ENCODE peak calls at places on chromosome 4, in five cellular contexts. One of them, this sample, is unnamed.

GRCh38 chr4:49032440-49033161 is 46.5 kb downstream of the CWH43 start:
- DNase-seq in Calu3: peak
- DNase-seq in IMR-90: peak
- DNase-seq in omental fat pad: no peak
- DNase-seq in left lung: no peak
- DNase-seq in this sample: no peak

GRCh38 chr4:3218824-3219760 is 29.9 kb upstream of the MSANTD1 start:
- DNase-seq in omental fat pad: no peak
- DNase-seq in left lung: peak
- DNase-seq in Calu3: no peak
- DNase-seq in IMR-90: no peak
- DNase-seq in this sample: no peak

GRCh38 chr4:11799182-11799581 is 370.5 kb upstream of the HS3ST1 start:
- DNase-seq in IMR-90: no peak
- DNase-seq in left lung: no peak
- DNase-seq in omental fat pad: no peak
- DNase-seq in Calu3: no peak
- DNase-seq in this sample: no peak

GRCh38 chr4:62457356-62457755 is 1257.2 kb downstream of the ADGRL3 start:
- DNase-seq in omental fat pad: no peak
- DNase-seq in Calu3: no peak
- DNase-seq in IMR-90: no peak
- DNase-seq in left lung: no peak
- DNase-seq in this sample: no peak

GRCh38 chr4:16969696-16970135 is 71.3 kb upstream of the LDB2 start:
- DNase-seq in Calu3: no peak
- DNase-seq in IMR-90: peak
- DNase-seq in left lung: no peak
- DNase-seq in omental fat pad: no peak
- DNase-seq in this sample: no peak

GRCh38 chr4:53591372-53591892 is at the start of gene LNX1:
- DNase-seq in IMR-90: no peak
- DNase-seq in omental fat pad: no peak
- DNase-seq in left lung: peak
- DNase-seq in Calu3: peak
- DNase-seq in this sample: no peak

GRCh38 chr4:89724716-89725115 is 112.2 kb downstream of the SNCA start:
- DNase-seq in Calu3: no peak
- DNase-seq in IMR-90: peak
- DNase-seq in left lung: no peak
- DNase-seq in omental fat pad: no peak
- DNase-seq in this sample: no peak

GRCh38 chr4:133151681-133152329 is 2.7 kb downstream of the PCDH10 start:
- DNase-seq in omental fat pad: no peak
- DNase-seq in IMR-90: no peak
- DNase-seq in Calu3: no peak
- DNase-seq in left lung: peak
- DNase-seq in this sample: peak

GRCh38 chr4:146334862-146335449 is 120.6 kb downstream of the REELD1 start:
- DNase-seq in left lung: no peak
- DNase-seq in IMR-90: no peak
- DNase-seq in Calu3: no peak
- DNase-seq in omental fat pad: no peak
- DNase-seq in this sample: no peak

GRCh38 chr4:177194906-177195305 is 114.8 kb upstream of the NEIL3 start:
- DNase-seq in IMR-90: no peak
- DNase-seq in omental fat pad: no peak
- DNase-seq in left lung: no peak
- DNase-seq in Calu3: no peak
- DNase-seq in this sample: no peak

GRCh38 chr4:3409571-3410091 is 32.1 kb upstream of the HGFAC start:
- DNase-seq in left lung: no peak
- DNase-seq in omental fat pad: no peak
- DNase-seq in Calu3: no peak
- DNase-seq in IMR-90: no peak
- DNase-seq in this sample: no peak

GRCh38 chr4:15153662-15154061 is 151.4 kb downstream of the CPEB2 start:
- DNase-seq in IMR-90: peak
- DNase-seq in omental fat pad: no peak
- DNase-seq in left lung: no peak
- DNase-seq in Calu3: no peak
- DNase-seq in this sample: no peak

GRCh38 chr4:150518559-150518958 is 63.4 kb upstream of the MAB21L2 start:
- DNase-seq in left lung: no peak
- DNase-seq in IMR-90: peak
- DNase-seq in omental fat pad: no peak
- DNase-seq in Calu3: no peak
- DNase-seq in this sample: no peak

GRCh38 chr4:98446499-98447375 is 185.6 kb downstream of the RAP1GDS1 start:
- DNase-seq in IMR-90: peak
- DNase-seq in omental fat pad: no peak
- DNase-seq in left lung: no peak
- DNase-seq in Calu3: no peak
- DNase-seq in this sample: no peak

GRCh38 chr4:106423791-106424190 is 55.2 kb upstream of the GIMD1 start:
- DNase-seq in left lung: no peak
- DNase-seq in omental fat pad: no peak
- DNase-seq in IMR-90: no peak
- DNase-seq in Calu3: no peak
- DNase-seq in this sample: no peak

GRCh38 chr4:136927172-136927571 is 605.1 kb downstream of the PCDH18 start:
- DNase-seq in IMR-90: peak
- DNase-seq in omental fat pad: no peak
- DNase-seq in left lung: no peak
- DNase-seq in Calu3: no peak
- DNase-seq in this sample: no peak

GRCh38 chr4:147571021-147571770 is 46.0 kb upstream of the TMEM184C start:
- DNase-seq in IMR-90: peak
- DNase-seq in left lung: no peak
- DNase-seq in omental fat pad: no peak
- DNase-seq in Calu3: no peak
- DNase-seq in this sample: no peak

GRCh38 chr4:185774815-185775684 is 36.9 kb downstream of the SORBS2 start:
- DNase-seq in left lung: no peak
- DNase-seq in omental fat pad: no peak
- DNase-seq in Calu3: peak
- DNase-seq in IMR-90: peak
- DNase-seq in this sample: no peak

GRCh38 chr4:61427818-61428495 is 227.8 kb downstream of the ADGRL3 start:
- DNase-seq in IMR-90: no peak
- DNase-seq in left lung: no peak
- DNase-seq in Calu3: peak
- DNase-seq in omental fat pad: no peak
- DNase-seq in this sample: no peak

GRCh38 chr4:73870778-73871177 is 1.6 kb downstream of the CXCL1 start:
- DNase-seq in omental fat pad: no peak
- DNase-seq in Calu3: no peak
- DNase-seq in IMR-90: no peak
- DNase-seq in left lung: no peak
- DNase-seq in this sample: no peak

GRCh38 chr4:4326136-4326535 is 36.1 kb downstream of the ZBTB49 start:
- DNase-seq in omental fat pad: no peak
- DNase-seq in left lung: no peak
- DNase-seq in Calu3: no peak
- DNase-seq in IMR-90: no peak
- DNase-seq in this sample: no peak

GRCh38 chr4:30600246-30600645 is 119.9 kb upstream of the PCDH7 start:
- DNase-seq in omental fat pad: no peak
- DNase-seq in Calu3: no peak
- DNase-seq in IMR-90: no peak
- DNase-seq in left lung: no peak
- DNase-seq in this sample: no peak

GRCh38 chr4:153137677-153138630 is 66.3 kb upstream of the TRIM2 start:
- DNase-seq in omental fat pad: no peak
- DNase-seq in left lung: no peak
- DNase-seq in Calu3: no peak
- DNase-seq in IMR-90: no peak
- DNase-seq in this sample: no peak

GRCh38 chr4:7938513-7939376 is 916 bp downstream of the AFAP1 start:
- DNase-seq in omental fat pad: no peak
- DNase-seq in IMR-90: peak
- DNase-seq in left lung: peak
- DNase-seq in Calu3: peak
- DNase-seq in this sample: no peak

GRCh38 chr4:45987858-45988257 is 136.0 kb downstream of the GABRG1 start:
- DNase-seq in IMR-90: no peak
- DNase-seq in left lung: no peak
- DNase-seq in omental fat pad: no peak
- DNase-seq in Calu3: no peak
- DNase-seq in this sample: no peak

GRCh38 chr4:87718221-87718620 is 68.1 kb downstream of the DMP1 start:
- DNase-seq in IMR-90: no peak
- DNase-seq in Calu3: no peak
- DNase-seq in omental fat pad: no peak
- DNase-seq in left lung: no peak
- DNase-seq in this sample: no peak

GRCh38 chr4:176805155-176805554 is 12.4 kb upstream of the VEGFC start:
- DNase-seq in left lung: no peak
- DNase-seq in omental fat pad: no peak
- DNase-seq in Calu3: no peak
- DNase-seq in IMR-90: peak
- DNase-seq in this sample: no peak

GRCh38 chr4:67700119-67700873 is 659 bp downstream of the UBA6 start:
- DNase-seq in IMR-90: peak
- DNase-seq in left lung: no peak
- DNase-seq in Calu3: no peak
- DNase-seq in omental fat pad: no peak
- DNase-seq in this sample: no peak

GRCh38 chr4:70976251-70976650 is 17.2 kb upstream of the DCK start:
- DNase-seq in left lung: no peak
- DNase-seq in IMR-90: no peak
- DNase-seq in omental fat pad: no peak
- DNase-seq in Calu3: no peak
- DNase-seq in this sample: no peak

GRCh38 chr4:38489924-38490639 is 173.9 kb upstream of the KLF3 start:
- DNase-seq in omental fat pad: no peak
- DNase-seq in IMR-90: peak
- DNase-seq in left lung: no peak
- DNase-seq in Calu3: peak
- DNase-seq in this sample: no peak

DNA sequence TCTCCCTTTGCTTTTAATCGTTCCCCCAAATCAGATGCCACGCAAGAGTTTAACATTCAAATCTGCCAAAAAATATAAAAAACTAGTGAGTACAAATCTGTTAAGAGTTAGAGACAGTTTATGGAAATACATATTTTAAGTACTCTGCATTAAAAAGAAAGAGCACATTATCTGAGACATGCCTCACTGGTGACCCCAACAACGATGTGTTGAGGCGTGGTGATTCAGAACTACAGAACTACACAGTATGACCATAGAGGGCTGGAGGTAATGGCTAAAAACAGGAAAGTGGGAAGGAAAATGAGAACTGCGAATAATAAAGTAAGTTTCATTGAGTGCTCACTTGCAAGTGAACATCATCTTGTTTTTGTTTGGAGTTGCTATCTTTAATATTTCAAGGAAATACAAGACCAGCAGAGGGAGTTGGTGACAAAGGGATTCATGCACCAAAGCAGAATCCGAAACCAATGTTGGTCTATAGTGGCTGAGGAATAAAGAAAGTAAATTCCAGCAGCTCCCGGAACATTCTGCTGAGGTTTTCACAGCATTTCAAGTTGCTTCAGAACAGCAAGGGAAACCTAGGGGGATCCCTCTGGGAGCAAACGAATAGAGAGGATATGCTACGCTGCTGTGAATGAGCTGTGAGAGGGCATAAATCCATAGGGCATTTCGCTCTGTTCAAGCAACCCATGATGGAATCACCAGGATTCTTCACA is 92.2 kb downstream of the DCHS2 start:
- DNase-seq in omental fat pad: no peak
- DNase-seq in left lung: no peak
- DNase-seq in Calu3: no peak
- DNase-seq in IMR-90: peak
- DNase-seq in this sample: no peak
- TF ChIP-seq CTCF in omental fat pad: no peak
- TF ChIP-seq CTCF in left lung: no peak
- TF ChIP-seq CTCF in Calu3: no peak
- TF ChIP-seq CTCF in IMR-90: no peak
- TF ChIP-seq CTCF in this sample: peak

DNA sequence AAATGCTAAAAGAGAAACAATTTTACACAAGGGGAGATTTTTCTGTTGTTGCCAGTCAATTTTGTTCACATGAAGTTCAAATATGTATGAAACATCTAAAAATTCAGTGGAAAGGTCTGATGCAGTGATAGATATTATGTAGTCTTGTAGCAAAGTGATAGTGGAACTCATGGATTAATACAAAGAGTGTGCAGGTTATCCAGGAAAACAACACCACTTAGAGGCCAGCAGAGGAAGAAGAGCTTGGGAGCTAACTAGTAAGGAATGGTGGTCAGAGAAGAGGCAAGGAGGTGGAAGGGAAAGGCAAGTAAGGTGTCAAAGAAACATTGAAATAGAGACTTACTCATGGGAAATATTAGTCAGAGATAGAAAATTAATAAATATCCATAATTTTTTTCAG is 395.6 kb downstream of the MAPK10 start:
- DNase-seq in Calu3: no peak
- DNase-seq in left lung: no peak
- DNase-seq in omental fat pad: no peak
- DNase-seq in IMR-90: no peak
- DNase-seq in this sample: no peak
- TF ChIP-seq CTCF in Calu3: no peak
- TF ChIP-seq CTCF in left lung: no peak
- TF ChIP-seq CTCF in omental fat pad: no peak
- TF ChIP-seq CTCF in IMR-90: no peak
- TF ChIP-seq CTCF in this sample: peak

GRCh38 chr4:139857021-139857420 is 191.4 kb downstream of the MGST2 start:
- DNase-seq in omental fat pad: no peak
- DNase-seq in IMR-90: peak
- DNase-seq in Calu3: no peak
- DNase-seq in left lung: no peak
- DNase-seq in this sample: no peak
- TF ChIP-seq CTCF in omental fat pad: no peak
- TF ChIP-seq CTCF in IMR-90: no peak
- TF ChIP-seq CTCF in Calu3: no peak
- TF ChIP-seq CTCF in left lung: no peak
- TF ChIP-seq CTCF in this sample: no peak

DNA sequence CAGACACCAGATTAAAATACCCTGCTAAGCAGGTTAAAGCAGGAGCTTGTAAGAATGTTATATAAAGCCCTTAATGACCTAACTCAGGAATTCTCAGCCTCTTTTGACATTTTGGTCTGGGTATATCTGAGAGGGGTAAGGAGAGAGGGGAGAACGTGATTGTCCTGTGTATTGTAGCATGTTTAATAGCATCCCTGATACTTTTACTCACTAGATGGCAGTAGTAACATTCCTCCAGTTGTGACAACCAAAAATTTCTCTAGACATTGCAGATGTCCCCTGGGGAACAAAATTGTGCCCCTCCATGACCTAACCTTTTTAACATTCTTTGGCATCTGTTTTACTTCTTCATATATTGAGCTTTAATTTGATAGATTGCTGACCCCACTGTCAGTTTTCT is 17.9 kb downstream of the SMARCA5 start:
- DNase-seq in IMR-90: peak
- DNase-seq in left lung: no peak
- DNase-seq in omental fat pad: no peak
- DNase-seq in Calu3: no peak
- DNase-seq in this sample: no peak
- TF ChIP-seq CTCF in IMR-90: peak
- TF ChIP-seq CTCF in left lung: no peak
- TF ChIP-seq CTCF in omental fat pad: no peak
- TF ChIP-seq CTCF in Calu3: no peak
- TF ChIP-seq CTCF in this sample: peak